ENCODE peak calls at places on chromosomes 6 and 20, in seven cellular contexts. One of them, this sample, is unnamed.

GRCh38 chr6:44706011-44706410 is 318.5 kb downstream of the CDC5L start:
- DNase-seq in GM23248: no peak
- DNase-seq in CD8-positive, alpha-beta memory T cell: no peak
- DNase-seq in body of pancreas: no peak
- DNase-seq in SIG-M5: no peak
- DNase-seq in epithelial cell of esophagus: no peak
- DNase-seq in glutamatergic neuron: no peak
- DNase-seq in this sample: no peak

GRCh38 chr20:2143594-2143993 is 42.0 kb downstream of the STK35 start:
- DNase-seq in GM23248: no peak
- DNase-seq in CD8-positive, alpha-beta memory T cell: no peak
- DNase-seq in body of pancreas: no peak
- DNase-seq in SIG-M5: no peak
- DNase-seq in epithelial cell of esophagus: no peak
- DNase-seq in glutamatergic neuron: no peak
- DNase-seq in this sample: no peak

GRCh38 chr6:158374020-158374419 is 61.8 kb downstream of the TULP4 start:
- DNase-seq in GM23248: no peak
- DNase-seq in CD8-positive, alpha-beta memory T cell: no peak
- DNase-seq in body of pancreas: no peak
- DNase-seq in SIG-M5: no peak
- DNase-seq in epithelial cell of esophagus: no peak
- DNase-seq in glutamatergic neuron: no peak
- DNase-seq in this sample: no peak

GRCh38 chr6:10487668-10488327 is 33.4 kb upstream of the GCNT2 start:
- DNase-seq in GM23248: no peak
- DNase-seq in CD8-positive, alpha-beta memory T cell: no peak
- DNase-seq in body of pancreas: no peak
- DNase-seq in SIG-M5: no peak
- DNase-seq in epithelial cell of esophagus: no peak
- DNase-seq in glutamatergic neuron: peak
- DNase-seq in this sample: no peak

GRCh38 chr20:47674686-47675085 is 110.6 kb downstream of the SULF2 start:
- DNase-seq in GM23248: no peak
- DNase-seq in CD8-positive, alpha-beta memory T cell: no peak
- DNase-seq in body of pancreas: no peak
- DNase-seq in SIG-M5: no peak
- DNase-seq in epithelial cell of esophagus: no peak
- DNase-seq in glutamatergic neuron: no peak
- DNase-seq in this sample: no peak

GRCh38 chr6:170037541-170038250 is 253.2 kb downstream of the DLL1 start:
- DNase-seq in GM23248: peak
- DNase-seq in CD8-positive, alpha-beta memory T cell: no peak
- DNase-seq in body of pancreas: no peak
- DNase-seq in SIG-M5: no peak
- DNase-seq in epithelial cell of esophagus: no peak
- DNase-seq in glutamatergic neuron: peak
- DNase-seq in this sample: no peak

GRCh38 chr6:20274115-20274514 is 61.8 kb upstream of the MBOAT1 start:
- DNase-seq in GM23248: no peak
- DNase-seq in CD8-positive, alpha-beta memory T cell: no peak
- DNase-seq in body of pancreas: no peak
- DNase-seq in SIG-M5: no peak
- DNase-seq in epithelial cell of esophagus: no peak
- DNase-seq in glutamatergic neuron: no peak
- DNase-seq in this sample: no peak

GRCh38 chr6:2103644-2104523 is 141.5 kb downstream of the GMDS start:
- DNase-seq in GM23248: peak
- DNase-seq in CD8-positive, alpha-beta memory T cell: no peak
- DNase-seq in body of pancreas: peak
- DNase-seq in SIG-M5: no peak
- DNase-seq in epithelial cell of esophagus: peak
- DNase-seq in glutamatergic neuron: no peak
- DNase-seq in this sample: peak

GRCh38 chr6:136446579-136447182 is 103.5 kb downstream of the MAP7 start:
- DNase-seq in GM23248: peak
- DNase-seq in CD8-positive, alpha-beta memory T cell: no peak
- DNase-seq in body of pancreas: no peak
- DNase-seq in SIG-M5: no peak
- DNase-seq in epithelial cell of esophagus: peak
- DNase-seq in glutamatergic neuron: no peak
- DNase-seq in this sample: no peak

GRCh38 chr20:60214901-60215522 is 256.8 kb downstream of the CDH26 start:
- DNase-seq in GM23248: no peak
- DNase-seq in CD8-positive, alpha-beta memory T cell: no peak
- DNase-seq in body of pancreas: no peak
- DNase-seq in SIG-M5: no peak
- DNase-seq in epithelial cell of esophagus: peak
- DNase-seq in glutamatergic neuron: no peak
- DNase-seq in this sample: no peak

GRCh38 chr6:167898673-167899311 is 72.1 kb downstream of the AFDN start:
- DNase-seq in GM23248: peak
- DNase-seq in CD8-positive, alpha-beta memory T cell: no peak
- DNase-seq in body of pancreas: no peak
- DNase-seq in SIG-M5: peak
- DNase-seq in epithelial cell of esophagus: peak
- DNase-seq in glutamatergic neuron: no peak
- DNase-seq in this sample: peak